ENCODE peak calls at places on chromosome 19, in seven cellular contexts. C, V, P, D, H, O and T are unnamed samples.

GRCh38 chr19:39768811-39769210 is 9.8 kb upstream of the LEUTX start:
- DNase-seq in C (no peak), V (no peak), P (no peak), D (no peak), H (no peak), O (no peak), T (no peak)

GRCh38 chr19:28521614-28522544 is 691.1 kb downstream of the UQCRFS1 start:
- DNase-seq in C (no peak), V (no peak), P (no peak), D (no peak), H (no peak), O (no peak), T (no peak)

GRCh38 chr19:41706741-41707501 is 1.5 kb upstream of the CEACAM5 start:
- DNase-seq in C (peak), V (peak), P (no peak), D (no peak), H (no peak), O (peak), T (peak)

GRCh38 chr19:41646589-41647204 is 19.8 kb upstream of the CEACAM4 start:
- DNase-seq in C (peak), V (peak), P (no peak), D (no peak), H (no peak), O (no peak), T (no peak)

GRCh38 chr19:29574518-29574917 is 31.6 kb upstream of the POP4 start:
- DNase-seq in C (no peak), V (no peak), P (no peak), D (no peak), H (no peak), O (no peak), T (no peak)

GRCh38 chr19:3249408-3249807 is 24.9 kb downstream of the CELF5 start:
- DNase-seq in C (peak), V (peak), P (no peak), D (no peak), H (no peak), O (no peak), T (no peak)

GRCh38 chr19:43471091-43471490 is 5.7 kb upstream of the LYPD3 start:
- DNase-seq in C (no peak), V (no peak), P (no peak), D (no peak), H (no peak), O (no peak), T (no peak)

GRCh38 chr19:43595999-43596841 is at the start of the genes IRGQ and ZNF576:
- DNase-seq in C (peak), V (peak), P (peak), D (peak), H (peak), O (peak), T (peak)

GRCh38 chr19:7199613-7200533 is 94.3 kb downstream of the INSR start:
- DNase-seq in C (peak), V (no peak), P (no peak), D (no peak), H (no peak), O (no peak), T (no peak)

GRCh38 chr19:8334458-8335342 is 8.4 kb downstream of the KANK3 start:
- DNase-seq in C (no peak), V (peak), P (no peak), D (no peak), H (no peak), O (peak), T (peak)

GRCh38 chr19:5407356-5407755 is 47.9 kb upstream of the ZNRF4 start:
- DNase-seq in C (peak), V (peak), P (no peak), D (no peak), H (no peak), O (no peak), T (no peak)

GRCh38 chr19:42370667-42371066 is 19.4 kb downstream of the CNFN start:
- DNase-seq in C (no peak), V (no peak), P (no peak), D (no peak), H (no peak), O (no peak), T (no peak)

GRCh38 chr19:15265849-15266248 is 33.6 kb upstream of the EPHX3 start:
- DNase-seq in C (no peak), V (peak), P (peak), D (peak), H (peak), O (peak), T (peak)

GRCh38 chr19:15631817-15632216 is 8.9 kb upstream of the CYP4F3 start:
- DNase-seq in C (peak), V (peak), P (no peak), D (no peak), H (no peak), O (no peak), T (no peak)

GRCh38 chr19:23054456-23054855 is 51.5 kb upstream of the ZNF728 start:
- DNase-seq in C (no peak), V (no peak), P (no peak), D (no peak), H (no peak), O (no peak), T (no peak)

GRCh38 chr19:28319918-28320317 is 893.0 kb downstream of the UQCRFS1 start:
- DNase-seq in C (no peak), V (no peak), P (no peak), D (no peak), H (no peak), O (no peak), T (no peak)

GRCh38 chr19:11970174-11970573 is 5.3 kb downstream of the ZNF763 start:
- DNase-seq in C (no peak), V (no peak), P (no peak), D (no peak), H (no peak), O (no peak), T (no peak)

GRCh38 chr19:4453232-4454179 is 4.1 kb downstream of the UBXN6 start:
- DNase-seq in C (no peak), V (no peak), P (no peak), D (no peak), H (no peak), O (no peak), T (no peak)

GRCh38 chr19:37931941-37932655 is 25.1 kb downstream of the SIPA1L3 start:
- DNase-seq in C (peak), V (peak), P (peak), D (no peak), H (peak), O (peak), T (peak)

GRCh38 chr19:10389863-10390262 is 9.5 kb upstream of the TYK2 start:
- DNase-seq in C (no peak), V (no peak), P (no peak), D (no peak), H (no peak), O (no peak), T (no peak)
- TF ChIP-seq CTCF in C (peak), V (peak), P (peak), D (no peak), H (no peak), O (no peak), T (no peak)

GRCh38 chr19:1780272-1780957 is 27.1 kb downstream of the ONECUT3 start:
- DNase-seq in C (peak), V (peak), P (no peak), D (no peak), H (no peak), O (no peak), T (no peak)
- TF ChIP-seq CTCF in C (peak), V (peak), P (peak), D (no peak), H (no peak), O (no peak), T (no peak)

GRCh38 chr19:55460670-55461258 is 678 bp downstream of the ISOC2 start:
- DNase-seq in C (peak), V (peak), P (no peak), D (peak), H (peak), O (peak), T (peak)
- TF ChIP-seq CTCF in C (no peak), V (no peak), P (no peak), D (no peak), H (no peak), O (no peak), T (no peak)

GRCh38 chr19:18915639-18916038 is 3.5 kb downstream of the COPE start:
- DNase-seq in C (peak), V (peak), P (no peak), D (no peak), H (no peak), O (no peak), T (no peak)
- TF ChIP-seq CTCF in C (peak), V (peak), P (peak), D (no peak), H (no peak), O (peak), T (peak)

GRCh38 chr19:48962849-48963165 is 2.3 kb upstream of the FTL start:
- DNase-seq in C (no peak), V (no peak), P (no peak), D (no peak), H (no peak), O (no peak), T (no peak)
- TF ChIP-seq CTCF in C (no peak), V (no peak), P (no peak), D (no peak), H (no peak), O (no peak), T (no peak)

DNA sequence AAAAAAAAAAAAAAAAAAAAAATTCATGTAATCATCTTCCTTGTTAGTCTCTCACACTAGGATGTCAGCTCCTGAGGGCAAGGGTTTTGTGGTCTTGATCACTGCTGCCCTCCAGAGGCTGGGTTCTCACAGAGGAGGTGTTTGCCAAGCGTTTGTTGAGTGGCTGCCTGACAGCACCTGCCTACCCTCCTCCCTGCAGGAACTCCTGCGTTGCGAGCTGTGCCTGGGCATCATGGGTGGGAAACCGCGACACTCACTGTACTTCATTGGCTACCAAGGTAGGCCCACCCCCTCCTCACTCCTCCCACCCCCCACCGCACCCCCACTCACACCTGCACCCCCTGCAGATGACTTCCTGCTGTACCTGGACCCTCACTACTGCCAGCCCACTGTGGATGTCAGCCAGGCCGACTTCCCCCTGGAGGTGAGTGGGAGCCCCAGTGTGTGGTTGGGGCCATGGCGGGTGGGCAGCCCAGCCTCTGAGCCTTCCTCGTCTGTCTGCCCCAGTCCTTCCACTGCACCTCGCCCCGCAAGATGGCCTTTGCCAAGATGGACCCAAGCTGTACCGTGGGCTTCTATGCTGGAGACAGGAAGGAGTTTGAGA is 8.1 kb downstream of the ATG4D start:
- DNase-seq in C (peak), V (peak), P (no peak), D (no peak), H (no peak), O (no peak), T (no peak)
- TF ChIP-seq CTCF in C (peak), V (peak), P (no peak), D (no peak), H (no peak), O (no peak), T (no peak)

GRCh38 chr19:33298146-33298911 is 4.0 kb downstream of the CEBPA start:
- DNase-seq in C (no peak), V (no peak), P (no peak), D (no peak), H (peak), O (no peak), T (no peak)
- TF ChIP-seq CTCF in C (no peak), V (no peak), P (no peak), D (no peak), H (no peak), O (no peak), T (no peak)

GRCh38 chr19:56660381-56661105 is 11.0 kb downstream of the ZNF835 start:
- DNase-seq in C (no peak), V (no peak), P (no peak), D (no peak), H (peak), O (peak), T (peak)
- TF ChIP-seq CTCF in C (peak), V (no peak), P (no peak), D (no peak), H (no peak), O (peak), T (peak)

GRCh38 chr19:36139473-36140288 is at the start of gene CAPNS1:
- DNase-seq in C (peak), V (peak), P (peak), D (peak), H (peak), O (peak), T (peak)
- TF ChIP-seq CTCF in C (peak), V (no peak), P (peak), D (no peak), H (no peak), O (peak), T (peak)

GRCh38 chr19:13824703-13825102 is 29.5 kb downstream of the ZSWIM4 start:
- DNase-seq in C (no peak), V (no peak), P (no peak), D (no peak), H (no peak), O (no peak), T (no peak)

GRCh38 chr19:13826652-13827235 is 31.5 kb downstream of the ZSWIM4 start:
- DNase-seq in C (no peak), V (no peak), P (no peak), D (no peak), H (no peak), O (no peak), T (no peak)

GRCh38 chr19:13830761-13831481 is 35.7 kb downstream of the ZSWIM4 start:
- DNase-seq in C (no peak), V (no peak), P (no peak), D (no peak), H (no peak), O (no peak), T (no peak)

GRCh38 chr19:13825489-13826475 is 30.5 kb downstream of the ZSWIM4 start:
- DNase-seq in C (peak), V (peak), P (no peak), D (no peak), H (no peak), O (no peak), T (no peak)

GRCh38 chr19:13827656-13828055 is 32.4 kb downstream of the ZSWIM4 start:
- DNase-seq in C (no peak), V (no peak), P (no peak), D (no peak), H (no peak), O (no peak), T (no peak)
- TF ChIP-seq CTCF in C (no peak), V (no peak), P (no peak), D (no peak), H (no peak), O (no peak), T (no peak)